ENCODE peak calls at places on chromosomes 5 and 9, in nine cellular contexts. W, R, D, V, N, U, X, O and I are unnamed samples.

GRCh38 chr5:180116077-180116375 is 44.5 kb upstream of the RNF130 start:
- DNase-seq in U (no peak), O (no peak), W (no peak), N (no peak), R (no peak), D (no peak), X (no peak), V (no peak), I (no peak)

GRCh38 chr9:135484460-135485277 is 5.1 kb downstream of the PPP1R26 start:
- DNase-seq in N (no peak), V (no peak), W (no peak), D (no peak), X (no peak), U (no peak), O (no peak), R (no peak), I (no peak)

GRCh38 chr5:97182571-97183099 is 412 bp downstream of the RIOK2 start:
- DNase-seq in O (no peak), D (no peak), W (no peak), R (no peak), N (no peak), U (no peak), V (no peak), X (peak; percentile 48), I (no peak)

GRCh38 chr9:89843591-89843990 is 238.8 kb downstream of the GADD45G start:
- DNase-seq in W (no peak), N (no peak), X (no peak), R (peak; percentile 45), D (no peak), U (no peak), O (no peak), V (no peak), I (no peak)

GRCh38 chr9:91207889-91208651 is 153.6 kb downstream of the AUH start:
- DNase-seq in V (no peak), X (peak; percentile 58), U (no peak), D (no peak), N (no peak), W (no peak), R (no peak), O (no peak), I (no peak)

GRCh38 chr9:38182321-38182720 is 113.3 kb upstream of the SHB start:
- DNase-seq in R (peak; percentile 59), W (no peak), O (no peak), N (no peak), V (no peak), X (no peak), D (no peak), U (no peak), I (no peak)

GRCh38 chr5:80976985-80977384 is 16.8 kb downstream of the RASGRF2 start:
- DNase-seq in U (no peak), W (no peak), N (no peak), R (no peak), D (no peak), V (no peak), X (peak; percentile 16), O (no peak), I (no peak)

GRCh38 chr9:99823392-99824377 is 2.0 kb downstream of the NR4A3 start:
- DNase-seq in W (peak; percentile 33), X (peak; percentile 38), D (peak; percentile 32), U (peak; percentile 41), N (peak; percentile 4), V (peak; percentile 36), R (peak; percentile 78), O (peak; percentile 52), I (peak; percentile 24)

GRCh38 chr5:98454407-98454806 is 319.1 kb upstream of the RGMB start:
- DNase-seq in O (no peak), X (no peak), V (no peak), W (no peak), R (no peak), N (no peak), U (no peak), D (no peak), I (no peak)

GRCh38 chr9:76557674-76558073 is 98.7 kb downstream of the GCNT1 start:
- DNase-seq in D (no peak), R (no peak), N (peak; percentile 14), V (no peak), X (peak; percentile 63), O (no peak), U (no peak), W (no peak), I (no peak)

GRCh38 chr5:87413116-87413645 is 451 bp upstream of the CCNH start:
- DNase-seq in R (no peak), U (no peak), X (peak; percentile 20), W (no peak), N (peak; percentile 12), O (no peak), V (no peak), D (no peak), I (no peak)

GRCh38 chr5:87412417-87413115 is at the start of gene CCNH:
- DNase-seq in X (peak; percentile 97), W (peak; percentile 95), U (peak; percentile 98), N (peak; percentile 94), V (peak; percentile 99), R (peak; percentile 99), O (peak; percentile 99), D (peak; percentile 94), I (peak; percentile 98)

GRCh38 chr5:87423755-87424154 is 11.0 kb upstream of the CCNH start:
- DNase-seq in W (no peak), V (no peak), U (no peak), X (no peak), O (no peak), D (no peak), N (no peak), R (no peak), I (no peak)

GRCh38 chr5:87421307-87421706 is 8.6 kb upstream of the CCNH start:
- DNase-seq in D (no peak), O (no peak), X (no peak), R (no peak), N (no peak), W (no peak), U (no peak), V (no peak), I (no peak)

GRCh38 chr5:87418506-87418905 is 5.8 kb upstream of the CCNH start:
- DNase-seq in O (no peak), U (no peak), N (no peak), X (no peak), V (no peak), R (no peak), D (no peak), W (no peak), I (no peak)
- H3K36me3 ChIP-seq in O (no peaks in the 10 kb centered on the region), U (no peaks in the 10 kb centered on the region), N (no peaks in the 10 kb centered on the region), X (no peaks in the 10 kb centered on the region), V (no peaks in the 10 kb centered on the region), R (no peaks in the 10 kb centered on the region), D (no peaks in the 10 kb centered on the region), W (no peaks in the 10 kb centered on the region), I (no peaks in the 10 kb centered on the region)

DNA sequence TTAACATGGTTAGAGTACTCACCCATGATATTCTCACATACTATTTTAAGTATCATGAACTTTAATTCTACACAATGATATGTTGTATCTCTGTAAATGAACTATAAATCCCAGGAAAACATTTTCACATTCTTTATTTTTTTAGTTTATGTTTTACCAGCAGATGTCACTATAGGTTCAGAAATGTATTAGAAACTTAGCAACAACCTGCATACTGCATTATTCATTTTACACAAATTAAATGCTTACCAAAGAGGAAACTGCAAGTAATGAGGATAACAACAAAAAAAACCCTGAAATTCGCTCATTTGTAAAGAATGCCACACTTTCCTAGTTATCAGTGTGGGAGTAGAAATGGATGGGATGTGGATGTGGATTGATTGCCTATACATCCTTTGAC is 217.5 kb upstream of the OTULINL start:
- DNase-seq in U (no peak), V (no peak), O (no peak), N (no peak), W (no peak), D (no peak), X (no peak), R (no peak), I (no peak)
- H3K36me3 ChIP-seq in U (peaks cover 43% of the 10 kb centered on the region), V (no peaks in the 10 kb centered on the region), O (peaks cover 99% of the 10 kb centered on the region), N (peaks cover 35% of the 10 kb centered on the region), W (peaks cover 46% of the 10 kb centered on the region), D (no peaks in the 10 kb centered on the region), X (peaks cover 40% of the 10 kb centered on the region), R (peaks cover 67% of the 10 kb centered on the region), I (peaks cover 20% of the 10 kb centered on the region)

DNA sequence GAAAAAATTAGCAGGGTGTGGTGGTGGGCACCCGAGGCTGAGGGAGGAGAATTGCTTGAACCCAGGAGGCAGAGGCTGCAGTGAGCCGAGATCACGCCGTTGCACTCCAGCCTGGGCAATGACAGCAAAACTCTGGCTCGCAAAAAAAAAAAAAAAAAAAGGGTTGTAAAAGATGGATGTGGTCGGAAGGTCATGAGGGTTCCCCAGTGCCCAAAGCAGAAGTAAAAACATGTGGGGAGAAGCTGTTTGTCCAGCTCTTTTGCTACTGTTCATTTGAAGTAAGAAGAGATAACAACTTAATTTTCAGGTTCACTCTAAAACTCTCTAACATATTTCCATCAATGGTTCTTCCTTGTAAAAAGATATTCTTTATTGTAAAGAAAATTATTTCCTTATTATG is 57.1 kb upstream of the GOLPH3 start:
- DNase-seq in W (no peak), V (no peak), U (no peak), R (no peak), N (no peak), D (no peak), O (no peak), X (no peak), I (no peak)
- H3K36me3 ChIP-seq in W (no peaks in the 10 kb centered on the region), V (no peaks in the 10 kb centered on the region), U (peaks cover 25% of the 10 kb centered on the region), R (peaks cover 80% of the 10 kb centered on the region), N (peaks cover 14% of the 10 kb centered on the region), D (peaks cover 27% of the 10 kb centered on the region), O (peaks cover 74% of the 10 kb centered on the region), X (peaks cover 4% of the 10 kb centered on the region), I (peaks cover 46% of the 10 kb centered on the region)

GRCh38 chr5:151052834-151053233 is 28.0 kb downstream of the TNIP1 start:
- DNase-seq in W (no peak), R (no peak), V (no peak), D (no peak), X (no peak), U (no peak), N (no peak), O (no peak), I (no peak)

GRCh38 chr5:151048526-151048925 is 28.1 kb downstream of the GPX3 start:
- DNase-seq in X (no peak), N (no peak), R (peak; percentile 78), U (no peak), D (no peak), O (no peak), W (no peak), V (no peak), I (peak; percentile 26)

GRCh38 chr5:151051066-151051930 is 29.5 kb downstream of the TNIP1 start:
- DNase-seq in N (peak; percentile 51), U (peak; percentile 83), O (peak; percentile 84), V (peak; percentile 88), W (peak; percentile 65), D (peak; percentile 50), X (peak; percentile 64), R (peak; percentile 95), I (peak; percentile 91)

GRCh38 chr5:151051931-151052608 is 28.8 kb downstream of the TNIP1 start:
- DNase-seq in O (no peak), D (no peak), N (no peak), X (no peak), W (no peak), U (no peak), V (no peak), R (no peak), I (peak; percentile 48)

DNA sequence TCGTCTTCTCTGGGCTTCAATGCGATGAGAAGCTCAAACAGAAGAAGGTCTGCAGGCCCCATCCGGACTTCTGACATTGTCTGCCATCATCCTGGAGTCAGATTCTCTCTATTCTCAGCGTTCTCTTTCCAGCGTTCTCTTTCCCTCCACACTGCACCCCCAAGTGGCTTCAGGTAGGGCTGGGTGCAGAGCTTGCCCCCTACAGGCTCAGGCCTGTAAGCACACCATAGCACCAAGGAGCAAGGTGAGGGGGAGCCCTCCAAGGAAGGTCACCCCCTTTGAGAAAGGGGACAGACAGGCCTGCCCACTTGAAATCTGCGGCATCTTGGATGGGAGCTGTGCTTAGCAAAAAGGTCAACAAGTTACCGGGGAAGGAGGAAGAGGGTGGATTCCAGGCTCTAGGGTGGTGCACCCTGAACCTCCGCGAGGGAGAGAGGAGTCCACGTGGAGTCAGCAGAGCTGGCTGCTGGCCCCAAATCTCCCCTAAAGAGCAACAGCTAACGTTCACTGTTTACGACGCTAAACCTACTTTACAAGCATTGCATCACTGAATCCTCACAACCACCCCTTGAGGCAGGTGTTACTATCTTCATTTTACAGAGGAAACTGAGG is 27.5 kb downstream of the GPX3 start:
- DNase-seq in X (no peak), N (no peak), U (peak; percentile 33), V (no peak), W (no peak), R (peak; percentile 80), O (no peak), D (no peak), I (peak; percentile 68)
- H3K36me3 ChIP-seq in X (peaks cover 7% of the 10 kb centered on the region), N (peaks cover 19% of the 10 kb centered on the region), U (peaks cover 34% of the 10 kb centered on the region), V (no peaks in the 10 kb centered on the region), W (peaks cover 17% of the 10 kb centered on the region), R (peaks cover 58% of the 10 kb centered on the region), O (peaks cover 91% of the 10 kb centered on the region), D (peaks cover 45% of the 10 kb centered on the region), I (peaks cover 6% of the 10 kb centered on the region)